ENCODE peak calls at places on chromosomes 16 and 17, in six cellular contexts. V is BE2C, E is lower leg skin, K is kidney, P is fibroblast of the aortic adventitia, O is PC-9. N is an unnamed sample.

GRCh38 chr17:46033392-46033791 is 34.3 kb downstream of the STH start:
- DNase-seq in E (no peak), K (no peak), P (no peak), V (no peak), O (no peak), N (no peak)

GRCh38 chr17:73496232-73496631 is 148.0 kb downstream of the SDK2 start:
- DNase-seq in K (no peak), E (no peak), V (no peak), O (no peak), P (no peak), N (no peak)

GRCh38 chr16:89295915-89296314 is 78.4 kb downstream of the ZNF778 start:
- DNase-seq in K (no peak), E (no peak), O (no peak), V (no peak), P (peak), N (peak)

GRCh38 chr16:48612621-48613020 is 2.6 kb upstream of the N4BP1 start:
- DNase-seq in E (no peak), P (no peak), V (no peak), O (no peak), K (no peak), N (no peak)

GRCh38 chr17:73936908-73937627 is 266.4 kb upstream of the RPL38 start:
- DNase-seq in E (no peak), P (no peak), K (no peak), V (no peak), O (no peak), N (no peak)

GRCh38 chr16:60151987-60152386 is 1417.9 kb upstream of the GOT2 start:
- DNase-seq in V (no peak), E (no peak), P (no peak), O (no peak), K (no peak), N (no peak)

GRCh38 chr17:57597531-57598453 is 147.3 kb downstream of the CCDC182 start:
- DNase-seq in K (no peak), E (peak), O (peak), P (peak), V (peak), N (peak)

GRCh38 chr16:57260294-57260929 is 15.4 kb downstream of the ARL2BP start:
- DNase-seq in K (peak), P (peak), E (no peak), V (no peak), O (peak), N (peak)

GRCh38 chr16:55328611-55329569 is 4.9 kb downstream of the IRX6 start:
- DNase-seq in P (no peak), V (no peak), K (no peak), O (no peak), E (no peak), N (no peak)

GRCh38 chr17:7023576-7024401 is 939 bp downstream of the BCL6B start:
- DNase-seq in O (peak), E (peak), P (peak), K (peak), V (peak), N (peak)

GRCh38 chr16:30335598-30336474 is 19.3 kb downstream of the CD2BP2 start:
- DNase-seq in E (no peak), V (no peak), O (no peak), P (peak), K (no peak), N (peak)

GRCh38 chr17:57593739-57594462 is 151.2 kb downstream of the CCDC182 start:
- DNase-seq in V (no peak), K (no peak), E (no peak), O (no peak), P (no peak), N (no peak)

GRCh38 chr17:75301031-75301430 is 11.8 kb upstream of the SLC25A19 start:
- DNase-seq in E (no peak), P (no peak), O (no peak), K (no peak), V (no peak), N (no peak)

GRCh38 chr17:20268700-20269475 is 198.5 kb downstream of the LGALS9B start:
- DNase-seq in O (no peak), K (no peak), E (no peak), V (no peak), P (no peak), N (no peak)

GRCh38 chr16:23914935-23915549 is 79.3 kb downstream of the PRKCB start:
- DNase-seq in V (no peak), K (no peak), P (no peak), E (no peak), O (no peak), N (no peak)

GRCh38 chr17:68954146-68954971 is 833 bp downstream of the ABCA8 start:
- DNase-seq in E (no peak), V (no peak), K (no peak), P (peak), O (no peak), N (peak)

GRCh38 chr17:32870969-32871368 is 6.0 kb downstream of the MYO1D start:
- DNase-seq in P (peak), E (peak), K (no peak), O (no peak), V (no peak), N (no peak)

GRCh38 chr17:78472035-78472905 is 93.8 kb downstream of the PGS1 start:
- DNase-seq in V (no peak), P (no peak), E (no peak), O (no peak), K (no peak), N (no peak)

GRCh38 chr17:56358651-56359050 is 205.4 kb downstream of the ANKFN1 start:
- DNase-seq in K (no peak), P (no peak), E (no peak), V (no peak), O (no peak), N (no peak)

GRCh38 chr17:81644976-81645952 is 8.3 kb downstream of the TSPAN10 start:
- DNase-seq in P (no peak), O (no peak), E (no peak), V (peak), K (peak), N (no peak)

GRCh38 chr16:87441886-87442580 is 49.9 kb downstream of the MAP1LC3B start:
- DNase-seq in K (no peak), P (peak), O (no peak), V (no peak), E (no peak), N (peak)

GRCh38 chr17:28811594-28812135 is 30.9 kb downstream of the FAM222B start:
- DNase-seq in E (no peak), K (no peak), O (peak), V (no peak), P (peak), N (peak)

GRCh38 chr17:56203430-56203829 is 50.2 kb downstream of the ANKFN1 start:
- DNase-seq in E (no peak), V (no peak), K (no peak), P (peak), O (no peak), N (no peak)

GRCh38 chr16:87806608-87807546 is 41.1 kb upstream of the KLHDC4 start:
- DNase-seq in P (peak), E (peak), V (peak), K (no peak), O (peak), N (peak)

GRCh38 chr17:82231562-82232321 is 2.9 kb downstream of the SLC16A3 start:
- DNase-seq in V (peak), O (peak), P (peak), E (peak), K (peak), N (peak)

GRCh38 chr16:51872536-51872935 is 674.4 kb downstream of the TOX3 start:
- DNase-seq in V (no peak), O (no peak), E (no peak), K (no peak), P (peak), N (no peak)

GRCh38 chr16:55527885-55528284 is 19.0 kb downstream of the LPCAT2 start:
- DNase-seq in P (no peak), K (no peak), O (no peak), E (no peak), V (no peak), N (no peak)

GRCh38 chr16:85568519-85568918 is 44.6 kb upstream of the GSE1 start:
- DNase-seq in E (peak), O (no peak), P (no peak), V (no peak), K (peak), N (no peak)

GRCh38 chr17:36534117-36534880 is at the start of gene MYO19:
- DNase-seq in V (peak), K (peak), P (peak), E (peak), O (peak), N (peak)

GRCh38 chr17:74868251-74868907 is 4.4 kb downstream of the FDXR start:
- DNase-seq in P (no peak), V (no peak), E (no peak), O (no peak), K (no peak), N (peak)

GRCh38 chr17:69597898-69598692 is 183.6 kb downstream of the MAP2K6 start:
- DNase-seq in V (no peak), E (no peak), P (peak), O (no peak), K (no peak), N (peak)

GRCh38 chr17:77460514-77461046 is 319.8 kb downstream of the SEC14L1 start:
- DNase-seq in V (no peak), O (no peak), P (no peak), E (no peak), K (peak), N (no peak)

GRCh38 chr17:48908047-48908843 is at the start of gene UBE2Z:
- DNase-seq in P (peak), V (peak), K (peak), E (peak), O (peak), N (peak)
- TF ChIP-seq CTCF in P (no peak), V (peak), K (peak), E (no peak), O (peak), N (no peak)

GRCh38 chr17:2637422-2637821 is 44.0 kb downstream of the PAFAH1B1 start:
- DNase-seq in E (no peak), V (no peak), O (no peak), P (no peak), K (no peak), N (no peak)
- H3K4me3 ChIP-seq in E (no peak), V (no peak), O (no peak), P (no peak), K (no peak), N (no peak)

GRCh38 chr17:80108321-80108971 is 7.1 kb downstream of the GAA start:
- DNase-seq in O (no peak), V (no peak), P (no peak), E (no peak), K (peak), N (no peak)
- TF ChIP-seq CTCF in O (no peak), V (no peak), P (no peak), E (no peak), K (no peak), N (no peak)

DNA sequence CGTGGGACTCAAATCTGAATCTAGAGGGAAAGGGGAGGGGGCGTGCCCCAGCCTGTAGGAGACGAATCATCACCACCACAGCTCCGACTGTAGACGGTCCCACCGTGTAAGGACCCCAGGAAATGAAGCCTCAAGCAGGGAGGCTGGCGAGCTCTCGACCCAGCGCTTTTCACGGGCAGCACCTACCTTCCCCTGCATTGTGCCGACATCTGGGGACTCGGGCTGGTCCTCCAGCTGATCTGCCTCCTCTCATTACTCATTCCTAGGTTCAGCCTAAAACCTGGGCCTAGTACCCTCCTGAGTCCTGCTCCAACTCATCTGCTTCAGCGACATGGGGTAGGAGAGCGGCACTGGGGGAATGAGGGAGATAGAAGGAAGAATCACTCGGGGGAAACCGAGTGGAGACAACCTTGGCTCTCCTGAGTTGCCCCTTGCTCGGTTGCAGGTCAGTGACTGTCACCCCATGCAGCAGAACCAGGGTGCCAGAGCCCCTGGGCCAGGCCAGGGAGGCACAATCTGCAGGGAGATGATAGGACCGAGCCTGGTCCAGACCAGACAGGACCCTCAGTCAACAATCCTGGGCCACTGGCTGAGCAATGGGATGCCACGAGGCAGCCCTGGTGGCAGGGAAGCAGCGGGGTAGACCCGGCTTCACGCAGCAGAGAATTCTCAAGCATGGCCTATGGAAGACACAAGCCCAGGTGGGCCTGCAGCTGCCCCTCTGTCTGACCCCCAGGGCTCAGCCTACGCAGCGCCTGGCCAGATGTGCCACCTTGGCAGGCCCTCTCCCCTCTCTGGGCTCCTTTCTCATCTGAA is 833 bp upstream of the BCAR1 start:
- DNase-seq in K (peak), V (peak), E (no peak), P (no peak), O (no peak), N (no peak)
- H3K4me3 ChIP-seq in K (no peak), V (peak), E (no peak), P (peak), O (peak), N (peak)

GRCh38 chr17:64196626-64197025 is 66.4 kb downstream of the TEX2 start:
- DNase-seq in K (no peak), E (no peak), P (peak), O (no peak), V (no peak), N (peak)
- TF ChIP-seq CTCF in K (no peak), E (no peak), P (no peak), O (no peak), V (no peak), N (no peak)

GRCh38 chr16:68084504-68085258 is 489 bp upstream of the NFATC3 start:
- DNase-seq in K (peak), O (peak), E (peak), V (peak), P (peak), N (peak)

GRCh38 chr16:68083239-68083781 is 1.9 kb upstream of the NFATC3 start:
- DNase-seq in E (no peak), K (no peak), P (no peak), O (no peak), V (no peak), N (no peak)

GRCh38 chr16:68082596-68083238 is 2.5 kb upstream of the NFATC3 start:
- DNase-seq in V (no peak), O (no peak), K (no peak), E (no peak), P (no peak), N (no peak)

GRCh38 chr16:68085259-68086071 is at the start of gene NFATC3:
- DNase-seq in K (peak), P (peak), E (peak), V (peak), O (peak), N (peak)

GRCh38 chr16:68083861-68084503 is 1.2 kb upstream of the NFATC3 start:
- DNase-seq in P (no peak), K (peak), O (peak), V (no peak), E (no peak), N (no peak)
- H3K4me3 ChIP-seq in P (no peak), K (peak), O (peak), V (peak), E (peak), N (peak)

GRCh38 chr17:65231086-65231485 is 93.9 kb downstream of the RGS9 start:
- DNase-seq in V (no peak), O (no peak), P (no peak), K (no peak), E (no peak), N (no peak)
- TF ChIP-seq CTCF in V (peak), O (no peak), P (peak), K (no peak), E (no peak), N (peak)